ENCODE peak calls at places on chromosome 19, in seven cellular contexts. One of them, this sample, is unnamed.

GRCh38 chr19:4814625-4815425 is 16.7 kb downstream of the TICAM1 start:
- DNase-seq in effector memory CD8-positive, alpha-beta T cell: no peak
- DNase-seq in Peyer's patch: no peak
- DNase-seq in NCI-H345: no peak
- DNase-seq in activated naive CD4-positive, alpha-beta T cell: no peak
- DNase-seq in T1000: no peak
- DNase-seq in stimulated activated CD8-positive, alpha-beta memory T cell treated with anti-CD3 and anti-CD28 coated beads, Interleukin-7, amount 100 ng/mL, for 4 hours: no peak
- DNase-seq in this sample: no peak

GRCh38 chr19:48918071-48918470 is 15.4 kb upstream of the DHDH start:
- DNase-seq in Peyer's patch: no peak
- DNase-seq in stimulated activated CD8-positive, alpha-beta memory T cell treated with anti-CD3 and anti-CD28 coated beads, Interleukin-7, amount 100 ng/mL, for 4 hours: no peak
- DNase-seq in effector memory CD8-positive, alpha-beta T cell: no peak
- DNase-seq in T1000: no peak
- DNase-seq in activated naive CD4-positive, alpha-beta T cell: no peak
- DNase-seq in NCI-H345: no peak
- DNase-seq in this sample: no peak

GRCh38 chr19:35346193-35347052 is 1.3 kb upstream of the FFAR1 start:
- DNase-seq in Peyer's patch: peak
- DNase-seq in stimulated activated CD8-positive, alpha-beta memory T cell treated with anti-CD3 and anti-CD28 coated beads, Interleukin-7, amount 100 ng/mL, for 4 hours: peak
- DNase-seq in activated naive CD4-positive, alpha-beta T cell: no peak
- DNase-seq in NCI-H345: no peak
- DNase-seq in effector memory CD8-positive, alpha-beta T cell: peak
- DNase-seq in T1000: no peak
- DNase-seq in this sample: peak

GRCh38 chr19:4337906-4338440 is 654 bp downstream of the STAP2 start:
- DNase-seq in Peyer's patch: peak
- DNase-seq in stimulated activated CD8-positive, alpha-beta memory T cell treated with anti-CD3 and anti-CD28 coated beads, Interleukin-7, amount 100 ng/mL, for 4 hours: no peak
- DNase-seq in effector memory CD8-positive, alpha-beta T cell: no peak
- DNase-seq in NCI-H345: no peak
- DNase-seq in T1000: no peak
- DNase-seq in activated naive CD4-positive, alpha-beta T cell: no peak
- DNase-seq in this sample: no peak

GRCh38 chr19:17385878-17386611 is 8.0 kb downstream of the CCDC194 start:
- DNase-seq in effector memory CD8-positive, alpha-beta T cell: peak
- DNase-seq in stimulated activated CD8-positive, alpha-beta memory T cell treated with anti-CD3 and anti-CD28 coated beads, Interleukin-7, amount 100 ng/mL, for 4 hours: peak
- DNase-seq in Peyer's patch: peak
- DNase-seq in activated naive CD4-positive, alpha-beta T cell: no peak
- DNase-seq in NCI-H345: peak
- DNase-seq in T1000: no peak
- DNase-seq in this sample: peak

GRCh38 chr19:30556230-30556711 is 184.1 kb downstream of the ZNF536 start:
- DNase-seq in effector memory CD8-positive, alpha-beta T cell: no peak
- DNase-seq in T1000: no peak
- DNase-seq in NCI-H345: no peak
- DNase-seq in activated naive CD4-positive, alpha-beta T cell: no peak
- DNase-seq in Peyer's patch: no peak
- DNase-seq in stimulated activated CD8-positive, alpha-beta memory T cell treated with anti-CD3 and anti-CD28 coated beads, Interleukin-7, amount 100 ng/mL, for 4 hours: no peak
- DNase-seq in this sample: no peak

GRCh38 chr19:50427997-50428425 is 4.7 kb upstream of the MYBPC2 start:
- DNase-seq in Peyer's patch: peak
- DNase-seq in stimulated activated CD8-positive, alpha-beta memory T cell treated with anti-CD3 and anti-CD28 coated beads, Interleukin-7, amount 100 ng/mL, for 4 hours: peak
- DNase-seq in T1000: no peak
- DNase-seq in activated naive CD4-positive, alpha-beta T cell: no peak
- DNase-seq in NCI-H345: no peak
- DNase-seq in effector memory CD8-positive, alpha-beta T cell: no peak
- DNase-seq in this sample: peak

GRCh38 chr19:41599175-41599966 is 23.4 kb downstream of the CEACAM21 start:
- DNase-seq in T1000: no peak
- DNase-seq in effector memory CD8-positive, alpha-beta T cell: no peak
- DNase-seq in stimulated activated CD8-positive, alpha-beta memory T cell treated with anti-CD3 and anti-CD28 coated beads, Interleukin-7, amount 100 ng/mL, for 4 hours: no peak
- DNase-seq in activated naive CD4-positive, alpha-beta T cell: no peak
- DNase-seq in NCI-H345: no peak
- DNase-seq in Peyer's patch: no peak
- DNase-seq in this sample: no peak

GRCh38 chr19:55283548-55284393 is at the start of gene BRSK1:
- DNase-seq in stimulated activated CD8-positive, alpha-beta memory T cell treated with anti-CD3 and anti-CD28 coated beads, Interleukin-7, amount 100 ng/mL, for 4 hours: peak
- DNase-seq in effector memory CD8-positive, alpha-beta T cell: peak
- DNase-seq in NCI-H345: peak
- DNase-seq in activated naive CD4-positive, alpha-beta T cell: no peak
- DNase-seq in T1000: peak
- DNase-seq in Peyer's patch: no peak
- DNase-seq in this sample: peak

GRCh38 chr19:18634612-18635290 is 2.1 kb upstream of the KLHL26 start:
- DNase-seq in stimulated activated CD8-positive, alpha-beta memory T cell treated with anti-CD3 and anti-CD28 coated beads, Interleukin-7, amount 100 ng/mL, for 4 hours: no peak
- DNase-seq in effector memory CD8-positive, alpha-beta T cell: no peak
- DNase-seq in Peyer's patch: no peak
- DNase-seq in activated naive CD4-positive, alpha-beta T cell: no peak
- DNase-seq in T1000: no peak
- DNase-seq in NCI-H345: no peak
- DNase-seq in this sample: no peak

GRCh38 chr19:18274303-18274775 is at the start of gene IQCN:
- DNase-seq in stimulated activated CD8-positive, alpha-beta memory T cell treated with anti-CD3 and anti-CD28 coated beads, Interleukin-7, amount 100 ng/mL, for 4 hours: no peak
- DNase-seq in NCI-H345: no peak
- DNase-seq in activated naive CD4-positive, alpha-beta T cell: no peak
- DNase-seq in effector memory CD8-positive, alpha-beta T cell: peak
- DNase-seq in T1000: no peak
- DNase-seq in Peyer's patch: peak
- DNase-seq in this sample: peak

GRCh38 chr19:51742736-51743288 is 8.9 kb downstream of the FPR1 start:
- DNase-seq in stimulated activated CD8-positive, alpha-beta memory T cell treated with anti-CD3 and anti-CD28 coated beads, Interleukin-7, amount 100 ng/mL, for 4 hours: no peak
- DNase-seq in T1000: peak
- DNase-seq in NCI-H345: no peak
- DNase-seq in Peyer's patch: no peak
- DNase-seq in effector memory CD8-positive, alpha-beta T cell: no peak
- DNase-seq in activated naive CD4-positive, alpha-beta T cell: no peak
- DNase-seq in this sample: no peak

GRCh38 chr19:31506102-31506501 is 156.9 kb upstream of the TSHZ3 start:
- DNase-seq in NCI-H345: no peak
- DNase-seq in activated naive CD4-positive, alpha-beta T cell: no peak
- DNase-seq in T1000: no peak
- DNase-seq in Peyer's patch: no peak
- DNase-seq in effector memory CD8-positive, alpha-beta T cell: no peak
- DNase-seq in stimulated activated CD8-positive, alpha-beta memory T cell treated with anti-CD3 and anti-CD28 coated beads, Interleukin-7, amount 100 ng/mL, for 4 hours: no peak
- DNase-seq in this sample: no peak

GRCh38 chr19:15304140-15304705 is 28.1 kb downstream of the BRD4 start:
- DNase-seq in Peyer's patch: no peak
- DNase-seq in stimulated activated CD8-positive, alpha-beta memory T cell treated with anti-CD3 and anti-CD28 coated beads, Interleukin-7, amount 100 ng/mL, for 4 hours: no peak
- DNase-seq in activated naive CD4-positive, alpha-beta T cell: no peak
- DNase-seq in T1000: peak
- DNase-seq in NCI-H345: no peak
- DNase-seq in effector memory CD8-positive, alpha-beta T cell: no peak
- DNase-seq in this sample: no peak

GRCh38 chr19:7373862-7374261 is 25.1 kb downstream of the ARHGEF18 start:
- DNase-seq in effector memory CD8-positive, alpha-beta T cell: no peak
- DNase-seq in Peyer's patch: peak
- DNase-seq in T1000: no peak
- DNase-seq in stimulated activated CD8-positive, alpha-beta memory T cell treated with anti-CD3 and anti-CD28 coated beads, Interleukin-7, amount 100 ng/mL, for 4 hours: no peak
- DNase-seq in activated naive CD4-positive, alpha-beta T cell: no peak
- DNase-seq in NCI-H345: no peak
- DNase-seq in this sample: no peak

GRCh38 chr19:38715540-38715939 is 28.7 kb downstream of the CAPN12 start:
- DNase-seq in effector memory CD8-positive, alpha-beta T cell: no peak
- DNase-seq in activated naive CD4-positive, alpha-beta T cell: no peak
- DNase-seq in NCI-H345: no peak
- DNase-seq in stimulated activated CD8-positive, alpha-beta memory T cell treated with anti-CD3 and anti-CD28 coated beads, Interleukin-7, amount 100 ng/mL, for 4 hours: no peak
- DNase-seq in Peyer's patch: no peak
- DNase-seq in T1000: no peak
- DNase-seq in this sample: no peak

GRCh38 chr19:2339644-2340310 is 11.3 kb downstream of the SPPL2B start:
- DNase-seq in T1000: no peak
- DNase-seq in effector memory CD8-positive, alpha-beta T cell: no peak
- DNase-seq in NCI-H345: no peak
- DNase-seq in Peyer's patch: no peak
- DNase-seq in stimulated activated CD8-positive, alpha-beta memory T cell treated with anti-CD3 and anti-CD28 coated beads, Interleukin-7, amount 100 ng/mL, for 4 hours: no peak
- DNase-seq in activated naive CD4-positive, alpha-beta T cell: no peak
- DNase-seq in this sample: no peak

GRCh38 chr19:8517551-8518442 is 3.8 kb upstream of the ZNF414 start:
- DNase-seq in T1000: no peak
- DNase-seq in stimulated activated CD8-positive, alpha-beta memory T cell treated with anti-CD3 and anti-CD28 coated beads, Interleukin-7, amount 100 ng/mL, for 4 hours: peak
- DNase-seq in effector memory CD8-positive, alpha-beta T cell: peak
- DNase-seq in Peyer's patch: no peak
- DNase-seq in NCI-H345: no peak
- DNase-seq in activated naive CD4-positive, alpha-beta T cell: no peak
- DNase-seq in this sample: peak

GRCh38 chr19:6856749-6857372 is 30.5 kb upstream of the ADGRE1 start:
- DNase-seq in Peyer's patch: no peak
- DNase-seq in stimulated activated CD8-positive, alpha-beta memory T cell treated with anti-CD3 and anti-CD28 coated beads, Interleukin-7, amount 100 ng/mL, for 4 hours: no peak
- DNase-seq in NCI-H345: no peak
- DNase-seq in effector memory CD8-positive, alpha-beta T cell: no peak
- DNase-seq in T1000: no peak
- DNase-seq in activated naive CD4-positive, alpha-beta T cell: no peak
- DNase-seq in this sample: no peak

GRCh38 chr19:51018745-51019543 is 565 bp downstream of the KLK10 start:
- DNase-seq in NCI-H345: no peak
- DNase-seq in effector memory CD8-positive, alpha-beta T cell: no peak
- DNase-seq in activated naive CD4-positive, alpha-beta T cell: no peak
- DNase-seq in Peyer's patch: no peak
- DNase-seq in stimulated activated CD8-positive, alpha-beta memory T cell treated with anti-CD3 and anti-CD28 coated beads, Interleukin-7, amount 100 ng/mL, for 4 hours: no peak
- DNase-seq in T1000: no peak
- DNase-seq in this sample: no peak

GRCh38 chr19:14536926-14537692 is 7.7 kb downstream of the TECR start:
- DNase-seq in activated naive CD4-positive, alpha-beta T cell: no peak
- DNase-seq in T1000: no peak
- DNase-seq in NCI-H345: no peak
- DNase-seq in stimulated activated CD8-positive, alpha-beta memory T cell treated with anti-CD3 and anti-CD28 coated beads, Interleukin-7, amount 100 ng/mL, for 4 hours: no peak
- DNase-seq in effector memory CD8-positive, alpha-beta T cell: no peak
- DNase-seq in Peyer's patch: peak
- DNase-seq in this sample: no peak

GRCh38 chr19:5903054-5903501 is 512 bp downstream of the NDUFA11 start:
- DNase-seq in stimulated activated CD8-positive, alpha-beta memory T cell treated with anti-CD3 and anti-CD28 coated beads, Interleukin-7, amount 100 ng/mL, for 4 hours: no peak
- DNase-seq in NCI-H345: no peak
- DNase-seq in activated naive CD4-positive, alpha-beta T cell: no peak
- DNase-seq in T1000: no peak
- DNase-seq in Peyer's patch: no peak
- DNase-seq in effector memory CD8-positive, alpha-beta T cell: no peak
- DNase-seq in this sample: no peak

GRCh38 chr19:743168-743687 is 7.7 kb upstream of the MISP start:
- DNase-seq in T1000: no peak
- DNase-seq in Peyer's patch: peak
- DNase-seq in effector memory CD8-positive, alpha-beta T cell: no peak
- DNase-seq in activated naive CD4-positive, alpha-beta T cell: no peak
- DNase-seq in stimulated activated CD8-positive, alpha-beta memory T cell treated with anti-CD3 and anti-CD28 coated beads, Interleukin-7, amount 100 ng/mL, for 4 hours: no peak
- DNase-seq in NCI-H345: peak
- DNase-seq in this sample: no peak

GRCh38 chr19:5873617-5874199 is 3.4 kb upstream of the FUT5 start:
- DNase-seq in NCI-H345: no peak
- DNase-seq in effector memory CD8-positive, alpha-beta T cell: no peak
- DNase-seq in Peyer's patch: no peak
- DNase-seq in stimulated activated CD8-positive, alpha-beta memory T cell treated with anti-CD3 and anti-CD28 coated beads, Interleukin-7, amount 100 ng/mL, for 4 hours: no peak
- DNase-seq in activated naive CD4-positive, alpha-beta T cell: no peak
- DNase-seq in T1000: no peak
- DNase-seq in this sample: no peak

GRCh38 chr19:55437410-55437809 is 5.7 kb downstream of the SHISA7 start:
- DNase-seq in Peyer's patch: no peak
- DNase-seq in T1000: peak
- DNase-seq in stimulated activated CD8-positive, alpha-beta memory T cell treated with anti-CD3 and anti-CD28 coated beads, Interleukin-7, amount 100 ng/mL, for 4 hours: no peak
- DNase-seq in activated naive CD4-positive, alpha-beta T cell: no peak
- DNase-seq in effector memory CD8-positive, alpha-beta T cell: no peak
- DNase-seq in NCI-H345: no peak
- DNase-seq in this sample: no peak

GRCh38 chr19:33296473-33297060 is 5.8 kb downstream of the CEBPA start:
- DNase-seq in stimulated activated CD8-positive, alpha-beta memory T cell treated with anti-CD3 and anti-CD28 coated beads, Interleukin-7, amount 100 ng/mL, for 4 hours: no peak
- DNase-seq in T1000: no peak
- DNase-seq in NCI-H345: no peak
- DNase-seq in effector memory CD8-positive, alpha-beta T cell: no peak
- DNase-seq in activated naive CD4-positive, alpha-beta T cell: no peak
- DNase-seq in Peyer's patch: peak
- DNase-seq in this sample: no peak

GRCh38 chr19:7540761-7541480 is 5.4 kb downstream of the PNPLA6 start:
- DNase-seq in activated naive CD4-positive, alpha-beta T cell: no peak
- DNase-seq in stimulated activated CD8-positive, alpha-beta memory T cell treated with anti-CD3 and anti-CD28 coated beads, Interleukin-7, amount 100 ng/mL, for 4 hours: no peak
- DNase-seq in NCI-H345: no peak
- DNase-seq in T1000: no peak
- DNase-seq in effector memory CD8-positive, alpha-beta T cell: no peak
- DNase-seq in Peyer's patch: no peak
- DNase-seq in this sample: no peak

GRCh38 chr19:38191747-38192146 is 32.3 kb downstream of the DPF1 start:
- DNase-seq in activated naive CD4-positive, alpha-beta T cell: no peak
- DNase-seq in NCI-H345: no peak
- DNase-seq in T1000: no peak
- DNase-seq in Peyer's patch: no peak
- DNase-seq in effector memory CD8-positive, alpha-beta T cell: no peak
- DNase-seq in stimulated activated CD8-positive, alpha-beta memory T cell treated with anti-CD3 and anti-CD28 coated beads, Interleukin-7, amount 100 ng/mL, for 4 hours: no peak
- DNase-seq in this sample: no peak

GRCh38 chr19:38003427-38004099 is 96.6 kb downstream of the SIPA1L3 start:
- DNase-seq in Peyer's patch: no peak
- DNase-seq in stimulated activated CD8-positive, alpha-beta memory T cell treated with anti-CD3 and anti-CD28 coated beads, Interleukin-7, amount 100 ng/mL, for 4 hours: no peak
- DNase-seq in NCI-H345: peak
- DNase-seq in T1000: peak
- DNase-seq in effector memory CD8-positive, alpha-beta T cell: no peak
- DNase-seq in activated naive CD4-positive, alpha-beta T cell: no peak
- DNase-seq in this sample: no peak

GRCh38 chr19:30116984-30117555 is 175.0 kb downstream of the URI1 start:
- DNase-seq in T1000: no peak
- DNase-seq in effector memory CD8-positive, alpha-beta T cell: no peak
- DNase-seq in Peyer's patch: no peak
- DNase-seq in NCI-H345: no peak
- DNase-seq in stimulated activated CD8-positive, alpha-beta memory T cell treated with anti-CD3 and anti-CD28 coated beads, Interleukin-7, amount 100 ng/mL, for 4 hours: no peak
- DNase-seq in activated naive CD4-positive, alpha-beta T cell: no peak
- DNase-seq in this sample: no peak

GRCh38 chr19:8208710-8209110 is 460 bp upstream of the CERS4 start:
- DNase-seq in stimulated activated CD8-positive, alpha-beta memory T cell treated with anti-CD3 and anti-CD28 coated beads, Interleukin-7, amount 100 ng/mL, for 4 hours: no peak
- DNase-seq in Peyer's patch: peak
- DNase-seq in effector memory CD8-positive, alpha-beta T cell: peak
- DNase-seq in T1000: no peak
- DNase-seq in activated naive CD4-positive, alpha-beta T cell: no peak
- DNase-seq in NCI-H345: no peak
- DNase-seq in this sample: no peak

GRCh38 chr19:16372065-16372915 is 47.7 kb downstream of the KLF2 start:
- DNase-seq in T1000: no peak
- DNase-seq in activated naive CD4-positive, alpha-beta T cell: no peak
- DNase-seq in stimulated activated CD8-positive, alpha-beta memory T cell treated with anti-CD3 and anti-CD28 coated beads, Interleukin-7, amount 100 ng/mL, for 4 hours: no peak
- DNase-seq in NCI-H345: no peak
- DNase-seq in Peyer's patch: peak
- DNase-seq in effector memory CD8-positive, alpha-beta T cell: no peak
- DNase-seq in this sample: no peak

GRCh38 chr19:17026041-17026658 is 460 bp downstream of the CPAMD8 start:
- DNase-seq in activated naive CD4-positive, alpha-beta T cell: no peak
- DNase-seq in NCI-H345: no peak
- DNase-seq in Peyer's patch: no peak
- DNase-seq in stimulated activated CD8-positive, alpha-beta memory T cell treated with anti-CD3 and anti-CD28 coated beads, Interleukin-7, amount 100 ng/mL, for 4 hours: no peak
- DNase-seq in T1000: no peak
- DNase-seq in effector memory CD8-positive, alpha-beta T cell: peak
- DNase-seq in this sample: no peak

GRCh38 chr19:4556574-4557185 is 2.8 kb downstream of the SEMA6B start:
- DNase-seq in effector memory CD8-positive, alpha-beta T cell: no peak
- DNase-seq in NCI-H345: peak
- DNase-seq in activated naive CD4-positive, alpha-beta T cell: no peak
- DNase-seq in Peyer's patch: no peak
- DNase-seq in stimulated activated CD8-positive, alpha-beta memory T cell treated with anti-CD3 and anti-CD28 coated beads, Interleukin-7, amount 100 ng/mL, for 4 hours: no peak
- DNase-seq in T1000: peak
- DNase-seq in this sample: no peak

GRCh38 chr19:48989701-48990291 is 3.3 kb downstream of the GYS1 start:
- DNase-seq in stimulated activated CD8-positive, alpha-beta memory T cell treated with anti-CD3 and anti-CD28 coated beads, Interleukin-7, amount 100 ng/mL, for 4 hours: no peak
- DNase-seq in effector memory CD8-positive, alpha-beta T cell: no peak
- DNase-seq in activated naive CD4-positive, alpha-beta T cell: no peak
- DNase-seq in NCI-H345: no peak
- DNase-seq in Peyer's patch: no peak
- DNase-seq in T1000: no peak
- DNase-seq in this sample: no peak